ENCODE peak calls at places on chromosomes 4 and X, in seven cellular contexts. Q is OCI-LY7, Y is left cardiac atrium, F is lower leg skin, C is AG08396, B is HFF-Myc, J is breast epithelium. W is an unnamed sample.

GRCh38 chr4:98659741-98660507 is 1.5 kb upstream of the TSPAN5 start:
- DNase-seq in Q (no peak), Y (no peak), F (no peak), C (peak; percentile 30), B (no peak), J (no peak), W (no peak)

GRCh38 chr4:98625920-98626319 is 32.5 kb downstream of the TSPAN5 start:
- DNase-seq in Q (no peak), Y (no peak), F (no peak), C (no peak), B (no peak), J (no peak), W (no peak)

GRCh38 chr4:25133132-25133531 is 27.1 kb downstream of the SEPSECS start:
- DNase-seq in Q (no peak), Y (no peak), F (no peak), C (no peak), B (no peak), J (no peak), W (no peak)

GRCh38 chrX:2767631-2768455 is 16.0 kb downstream of the XG start:
- DNase-seq in Q (no peak), Y (peak; percentile 34), F (peak; percentile 74), C (peak; percentile 21), B (no peak), J (no peak), W (no peak)

GRCh38 chrX:39497717-39498265 is 600.0 kb downstream of the BCOR start:
- DNase-seq in Q (no peak), Y (no peak), F (no peak), C (no peak), B (no peak), J (no peak), W (no peak)

GRCh38 chr4:189202182-189202868 is 738.3 kb upstream of the FRG1 start:
- DNase-seq in Q (peak; percentile 35), Y (peak; percentile 72), F (peak; percentile 38), C (peak; percentile 82), B (peak; percentile 29), J (peak; percentile 72), W (peak; percentile 31)

GRCh38 chrX:49308604-49309269 is 5.3 kb downstream of the GAGE10 start:
- DNase-seq in Q (no peak), Y (peak; percentile 33), F (no peak), C (no peak), B (no peak), J (no peak), W (no peak)

GRCh38 chr4:48490012-48490679 is at the start of gene ZAR1:
- DNase-seq in Q (no peak), Y (no peak), F (no peak), C (no peak), B (no peak), J (no peak), W (no peak)

GRCh38 chr4:71992571-71992970 is 39.2 kb upstream of the NPFFR2 start:
- DNase-seq in Q (no peak), Y (no peak), F (no peak), C (no peak), B (no peak), J (no peak), W (no peak)

GRCh38 chr4:76639292-76639691 is 204.3 kb downstream of the SHROOM3 start:
- DNase-seq in Q (no peak), Y (no peak), F (no peak), C (no peak), B (no peak), J (no peak), W (no peak)

GRCh38 chr4:101157415-101158135 is 189.8 kb downstream of the PPP3CA start:
- DNase-seq in Q (no peak), Y (no peak), F (no peak), C (no peak), B (no peak), J (no peak), W (no peak)

GRCh38 chr4:137451150-137451850 is 81.0 kb downstream of the PCDH18 start:
- DNase-seq in Q (no peak), Y (no peak), F (no peak), C (no peak), B (no peak), J (no peak), W (no peak)

GRCh38 chrX:97860206-97860605 is 976.5 kb downstream of the RPA4 start:
- DNase-seq in Q (no peak), Y (no peak), F (no peak), C (no peak), B (no peak), J (no peak), W (no peak)

GRCh38 chrX:66054978-66055377 is 15.1 kb upstream of the VSIG4 start:
- DNase-seq in Q (no peak), Y (no peak), F (no peak), C (no peak), B (no peak), J (no peak), W (no peak)

GRCh38 chrX:21926527-21927278 is 13.8 kb upstream of the SMS start:
- DNase-seq in Q (no peak), Y (no peak), F (no peak), C (peak; percentile 76), B (peak; percentile 78), J (no peak), W (no peak)

GRCh38 chr4:184614509-184614908 is 34.7 kb downstream of the CASP3 start:
- DNase-seq in Q (no peak), Y (no peak), F (no peak), C (no peak), B (no peak), J (no peak), W (no peak)

GRCh38 chr4:56799291-56799823 is 22.1 kb downstream of the SPINK2 start:
- DNase-seq in Q (no peak), Y (no peak), F (no peak), C (no peak), B (no peak), J (no peak), W (no peak)

GRCh38 chrX:10633722-10634121 is 13.3 kb upstream of the MID1 start:
- DNase-seq in Q (no peak), Y (peak; percentile 30), F (peak; percentile 45), C (peak; percentile 49), B (peak; percentile 64), J (no peak), W (no peak)

GRCh38 chrX:69424161-69424560 is 80.0 kb upstream of the NALF2 start:
- DNase-seq in Q (peak; percentile 5), Y (no peak), F (no peak), C (peak; percentile 30), B (no peak), J (no peak), W (no peak)

GRCh38 chrX:17470136-17470535 is 95.1 kb downstream of the NHS start:
- DNase-seq in Q (no peak), Y (no peak), F (no peak), C (no peak), B (no peak), J (no peak), W (no peak)

GRCh38 chrX:135596495-135596894 is 76.0 kb downstream of the INTS6L start:
- DNase-seq in Q (peak; percentile 42), Y (no peak), F (no peak), C (peak; percentile 30), B (no peak), J (no peak), W (peak; percentile 16)

GRCh38 chrX:39167791-39168190 is 366.5 kb downstream of the MID1IP1 start:
- DNase-seq in Q (no peak), Y (no peak), F (no peak), C (no peak), B (no peak), J (no peak), W (no peak)

GRCh38 chr4:23889814-23890269 is at the start of gene PPARGC1A:
- DNase-seq in Q (no peak), Y (peak; percentile 70), F (peak; percentile 57), C (peak; percentile 36), B (no peak), J (no peak), W (peak; percentile 27)

GRCh38 chr4:94462572-94462971 is 10.8 kb downstream of the PDLIM5 start:
- DNase-seq in Q (no peak), Y (no peak), F (no peak), C (no peak), B (no peak), J (no peak), W (no peak)

GRCh38 chrX:1182211-1182610 is 30.2 kb downstream of the CRLF2 start:
- DNase-seq in Q (no peak), Y (no peak), F (no peak), C (no peak), B (no peak), J (no peak), W (no peak)

GRCh38 chr4:57405359-57405758 is 295.2 kb upstream of the IGFBP7 start:
- DNase-seq in Q (no peak), Y (no peak), F (no peak), C (no peak), B (no peak), J (no peak), W (no peak)

GRCh38 chr4:186725422-186726149 is 1.9 kb upstream of the FAT1 start:
- DNase-seq in Q (no peak), Y (peak; percentile 81), F (peak; percentile 53), C (peak; percentile 89), B (no peak), J (peak; percentile 75), W (peak; percentile 84)

GRCh38 chrX:331145-331771 is 12.7 kb upstream of the GTPBP6 start:
- DNase-seq in Q (no peak), Y (peak; percentile 52), F (no peak), C (peak; percentile 71), B (no peak), J (no peak), W (no peak)

W was measured in Jurkat, Clone E6-1.